ENCODE peak calls at places on chromosomes 6 and 20, in five cellular contexts. One of them, this sample, is unnamed.

GRCh38 chr20:5195655-5196054 is 68.8 kb downstream of the CDS2 start:
- DNase-seq in adrenal gland: no peak
- DNase-seq in neural progenitor cell: no peak
- DNase-seq in astrocyte of the cerebellum: no peak
- DNase-seq in lower leg skin: peak
- DNase-seq in this sample: no peak

GRCh38 chr6:148179786-148180185 is 162.9 kb upstream of the SASH1 start:
- DNase-seq in adrenal gland: no peak
- DNase-seq in neural progenitor cell: peak
- DNase-seq in astrocyte of the cerebellum: no peak
- DNase-seq in lower leg skin: no peak
- DNase-seq in this sample: no peak

GRCh38 chr20:5608104-5608447 is 142.1 kb upstream of the SHLD1 start:
- DNase-seq in adrenal gland: no peak
- DNase-seq in neural progenitor cell: peak
- DNase-seq in astrocyte of the cerebellum: no peak
- DNase-seq in lower leg skin: peak
- DNase-seq in this sample: no peak

GRCh38 chr6:43005844-43006243 is 7.9 kb downstream of the MEA1 start:
- DNase-seq in adrenal gland: no peak
- DNase-seq in neural progenitor cell: no peak
- DNase-seq in astrocyte of the cerebellum: no peak
- DNase-seq in lower leg skin: no peak
- DNase-seq in this sample: no peak

GRCh38 chr6:21587925-21588811 is 5.4 kb upstream of the SOX4 start:
- DNase-seq in adrenal gland: peak
- DNase-seq in neural progenitor cell: peak
- DNase-seq in astrocyte of the cerebellum: no peak
- DNase-seq in lower leg skin: peak
- DNase-seq in this sample: no peak

GRCh38 chr20:47576516-47577033 is 74.9 kb downstream of the NCOA3 start:
- DNase-seq in adrenal gland: peak
- DNase-seq in neural progenitor cell: peak
- DNase-seq in astrocyte of the cerebellum: peak
- DNase-seq in lower leg skin: no peak
- DNase-seq in this sample: no peak

GRCh38 chr6:10589429-10589727 is 68.2 kb downstream of the GCNT2 start:
- DNase-seq in adrenal gland: no peak
- DNase-seq in neural progenitor cell: no peak
- DNase-seq in astrocyte of the cerebellum: no peak
- DNase-seq in lower leg skin: no peak
- DNase-seq in this sample: no peak

GRCh38 chr6:34044945-34045595 is 100.8 kb downstream of the GRM4 start:
- DNase-seq in adrenal gland: no peak
- DNase-seq in neural progenitor cell: no peak
- DNase-seq in astrocyte of the cerebellum: no peak
- DNase-seq in lower leg skin: no peak
- DNase-seq in this sample: no peak

GRCh38 chr6:28371706-28372451 is 22.1 kb downstream of the ZKSCAN3 start:
- DNase-seq in adrenal gland: no peak
- DNase-seq in neural progenitor cell: no peak
- DNase-seq in astrocyte of the cerebellum: no peak
- DNase-seq in lower leg skin: no peak
- DNase-seq in this sample: no peak

GRCh38 chr6:25197116-25197515 is 82.1 kb upstream of the CARMIL1 start:
- DNase-seq in adrenal gland: no peak
- DNase-seq in neural progenitor cell: no peak
- DNase-seq in astrocyte of the cerebellum: no peak
- DNase-seq in lower leg skin: no peak
- DNase-seq in this sample: no peak

GRCh38 chr6:37125779-37126553 is 44.0 kb upstream of the PIM1 start:
- DNase-seq in adrenal gland: no peak
- DNase-seq in neural progenitor cell: peak
- DNase-seq in astrocyte of the cerebellum: no peak
- DNase-seq in lower leg skin: no peak
- DNase-seq in this sample: no peak

GRCh38 chr6:166691199-166691598 is 64.1 kb upstream of the RPS6KA2 start:
- DNase-seq in adrenal gland: peak
- DNase-seq in neural progenitor cell: no peak
- DNase-seq in astrocyte of the cerebellum: peak
- DNase-seq in lower leg skin: no peak
- DNase-seq in this sample: peak

GRCh38 chr6:112252571-112253504 is 1.5 kb downstream of the LAMA4 start:
- DNase-seq in adrenal gland: no peak
- DNase-seq in neural progenitor cell: no peak
- DNase-seq in astrocyte of the cerebellum: no peak
- DNase-seq in lower leg skin: no peak
- DNase-seq in this sample: no peak

GRCh38 chr6:15385521-15385920 is 139.7 kb downstream of the JARID2 start:
- DNase-seq in adrenal gland: no peak
- DNase-seq in neural progenitor cell: no peak
- DNase-seq in astrocyte of the cerebellum: no peak
- DNase-seq in lower leg skin: no peak
- DNase-seq in this sample: no peak

GRCh38 chr6:28167068-28167467 is 25.4 kb downstream of the ZKSCAN8 start:
- DNase-seq in adrenal gland: no peak
- DNase-seq in neural progenitor cell: no peak
- DNase-seq in astrocyte of the cerebellum: peak
- DNase-seq in lower leg skin: no peak
- DNase-seq in this sample: no peak

GRCh38 chr20:57795347-57795697 is 85.5 kb upstream of the PMEPA1 start:
- DNase-seq in adrenal gland: no peak
- DNase-seq in neural progenitor cell: no peak
- DNase-seq in astrocyte of the cerebellum: no peak
- DNase-seq in lower leg skin: no peak
- DNase-seq in this sample: no peak

GRCh38 chr6:52512199-52512598 is 64.7 kb downstream of the TRAM2 start:
- DNase-seq in adrenal gland: peak
- DNase-seq in neural progenitor cell: no peak
- DNase-seq in astrocyte of the cerebellum: no peak
- DNase-seq in lower leg skin: peak
- DNase-seq in this sample: peak

GRCh38 chr6:91288741-91289140 is 701.9 kb upstream of the MAP3K7 start:
- DNase-seq in adrenal gland: no peak
- DNase-seq in neural progenitor cell: no peak
- DNase-seq in astrocyte of the cerebellum: no peak
- DNase-seq in lower leg skin: no peak
- DNase-seq in this sample: no peak

GRCh38 chr20:10655723-10656122 is 18.1 kb downstream of the JAG1 start:
- DNase-seq in adrenal gland: no peak
- DNase-seq in neural progenitor cell: peak
- DNase-seq in astrocyte of the cerebellum: no peak
- DNase-seq in lower leg skin: peak
- DNase-seq in this sample: no peak

GRCh38 chr20:59082981-59083380 is 40.4 kb upstream of the PRELID3B start:
- DNase-seq in adrenal gland: no peak
- DNase-seq in neural progenitor cell: no peak
- DNase-seq in astrocyte of the cerebellum: no peak
- DNase-seq in lower leg skin: no peak
- DNase-seq in this sample: no peak

GRCh38 chr6:12383448-12383847 is 93.3 kb downstream of the EDN1 start:
- DNase-seq in adrenal gland: no peak
- DNase-seq in neural progenitor cell: no peak
- DNase-seq in astrocyte of the cerebellum: no peak
- DNase-seq in lower leg skin: no peak
- DNase-seq in this sample: no peak

GRCh38 chr6:18585032-18585573 is 198.0 kb downstream of the RNF144B start:
- DNase-seq in adrenal gland: peak
- DNase-seq in neural progenitor cell: no peak
- DNase-seq in astrocyte of the cerebellum: peak
- DNase-seq in lower leg skin: no peak
- DNase-seq in this sample: peak

GRCh38 chr6:106979435-106979884 is 4.9 kb upstream of the CD24 start:
- DNase-seq in adrenal gland: peak
- DNase-seq in neural progenitor cell: peak
- DNase-seq in astrocyte of the cerebellum: peak
- DNase-seq in lower leg skin: peak
- DNase-seq in this sample: peak

GRCh38 chr20:19451591-19452295 is 239.3 kb downstream of the SLC24A3 start:
- DNase-seq in adrenal gland: no peak
- DNase-seq in neural progenitor cell: no peak
- DNase-seq in astrocyte of the cerebellum: no peak
- DNase-seq in lower leg skin: peak
- DNase-seq in this sample: no peak

GRCh38 chr6:21598662-21599061 is 5.1 kb downstream of the SOX4 start:
- DNase-seq in adrenal gland: no peak
- DNase-seq in neural progenitor cell: no peak
- DNase-seq in astrocyte of the cerebellum: no peak
- DNase-seq in lower leg skin: no peak
- DNase-seq in this sample: no peak

GRCh38 chr6:1445650-1446645 is 56.6 kb downstream of the FOXF2 start:
- DNase-seq in adrenal gland: no peak
- DNase-seq in neural progenitor cell: no peak
- DNase-seq in astrocyte of the cerebellum: no peak
- DNase-seq in lower leg skin: peak
- DNase-seq in this sample: no peak

GRCh38 chr6:17851001-17851719 is 136.3 kb downstream of the KIF13A start:
- DNase-seq in adrenal gland: no peak
- DNase-seq in neural progenitor cell: no peak
- DNase-seq in astrocyte of the cerebellum: no peak
- DNase-seq in lower leg skin: no peak
- DNase-seq in this sample: no peak

GRCh38 chr6:117557951-117558350 is 44.4 kb downstream of the GOPC start:
- DNase-seq in adrenal gland: no peak
- DNase-seq in neural progenitor cell: no peak
- DNase-seq in astrocyte of the cerebellum: no peak
- DNase-seq in lower leg skin: no peak
- DNase-seq in this sample: no peak

GRCh38 chr6:12439296-12439695 is 149.1 kb downstream of the EDN1 start:
- DNase-seq in adrenal gland: no peak
- DNase-seq in neural progenitor cell: no peak
- DNase-seq in astrocyte of the cerebellum: no peak
- DNase-seq in lower leg skin: no peak
- DNase-seq in this sample: no peak

GRCh38 chr6:135182120-135182992 is 1.2 kb downstream of the MYB start:
- DNase-seq in adrenal gland: peak
- DNase-seq in neural progenitor cell: peak
- DNase-seq in astrocyte of the cerebellum: no peak
- DNase-seq in lower leg skin: no peak
- DNase-seq in this sample: no peak

GRCh38 chr6:56517155-56517745 is 125.4 kb downstream of the DST start:
- DNase-seq in adrenal gland: no peak
- DNase-seq in neural progenitor cell: no peak
- DNase-seq in astrocyte of the cerebellum: no peak
- DNase-seq in lower leg skin: no peak
- DNase-seq in this sample: no peak

GRCh38 chr6:56521988-56522387 is 120.7 kb downstream of the DST start:
- DNase-seq in adrenal gland: no peak
- DNase-seq in neural progenitor cell: peak
- DNase-seq in astrocyte of the cerebellum: no peak
- DNase-seq in lower leg skin: no peak
- DNase-seq in this sample: no peak

GRCh38 chr6:56520218-56520617 is 122.5 kb downstream of the DST start:
- DNase-seq in adrenal gland: no peak
- DNase-seq in neural progenitor cell: no peak
- DNase-seq in astrocyte of the cerebellum: no peak
- DNase-seq in lower leg skin: no peak
- DNase-seq in this sample: no peak

GRCh38 chr6:56521454-56521853 is 121.2 kb downstream of the DST start:
- DNase-seq in adrenal gland: no peak
- DNase-seq in neural progenitor cell: no peak
- DNase-seq in astrocyte of the cerebellum: no peak
- DNase-seq in lower leg skin: no peak
- DNase-seq in this sample: no peak

GRCh38 chr6:56518995-56519767 is 123.5 kb downstream of the DST start:
- DNase-seq in adrenal gland: no peak
- DNase-seq in neural progenitor cell: no peak
- DNase-seq in astrocyte of the cerebellum: no peak
- DNase-seq in lower leg skin: no peak
- DNase-seq in this sample: no peak
- H3K4me3 ChIP-seq in adrenal gland: no peak
- H3K4me3 ChIP-seq in neural progenitor cell: no peak
- H3K4me3 ChIP-seq in astrocyte of the cerebellum: no peak
- H3K4me3 ChIP-seq in lower leg skin: no peak
- H3K4me3 ChIP-seq in this sample: no peak

GRCh38 chr6:108942556-108943492 is 94.6 kb downstream of the ARMC2 start:
- DNase-seq in adrenal gland: no peak
- DNase-seq in neural progenitor cell: no peak
- DNase-seq in astrocyte of the cerebellum: no peak
- DNase-seq in lower leg skin: no peak
- DNase-seq in this sample: no peak
- H3K4me3 ChIP-seq in adrenal gland: no peak
- H3K4me3 ChIP-seq in neural progenitor cell: no peak
- H3K4me3 ChIP-seq in astrocyte of the cerebellum: no peak
- H3K4me3 ChIP-seq in lower leg skin: no peak
- H3K4me3 ChIP-seq in this sample: no peak

DNA sequence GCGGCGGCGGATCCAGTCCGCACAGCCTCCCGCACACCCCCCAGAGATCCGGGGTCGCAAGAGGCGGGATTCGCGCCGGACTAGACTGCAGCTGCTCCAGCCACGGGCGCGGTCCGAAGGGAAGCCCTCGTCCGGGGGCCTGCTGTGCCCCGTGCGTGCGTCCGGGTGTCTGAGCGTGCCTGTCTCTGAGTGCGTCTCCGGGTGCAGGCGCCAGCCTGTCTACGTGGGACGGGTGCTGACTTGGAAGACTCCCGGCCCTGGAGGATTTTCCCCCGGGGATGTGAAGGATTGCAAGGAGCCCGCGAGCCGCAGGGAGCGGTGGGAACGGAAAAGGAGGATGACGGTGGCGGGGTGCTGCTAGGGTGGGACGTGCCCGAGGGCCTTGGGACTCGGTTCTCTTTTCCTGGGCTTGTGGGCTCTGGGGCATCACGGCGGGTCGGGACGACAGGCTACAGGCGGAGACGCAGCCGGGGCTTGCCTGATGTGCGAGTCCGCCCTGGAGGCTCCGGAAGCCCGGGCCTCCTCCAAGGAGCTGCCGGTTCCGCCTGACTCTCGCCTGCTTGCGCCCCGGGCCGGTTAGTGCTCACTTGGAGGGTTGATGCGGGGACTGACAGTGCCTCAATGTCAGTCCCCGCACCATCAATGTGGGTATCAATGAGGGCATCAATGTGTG is 5.7 kb downstream of the MAFB start:
- DNase-seq in adrenal gland: peak
- DNase-seq in neural progenitor cell: peak
- DNase-seq in astrocyte of the cerebellum: no peak
- DNase-seq in lower leg skin: peak
- DNase-seq in this sample: no peak
- H3K4me3 ChIP-seq in adrenal gland: no peak
- H3K4me3 ChIP-seq in neural progenitor cell: peak
- H3K4me3 ChIP-seq in astrocyte of the cerebellum: peak
- H3K4me3 ChIP-seq in lower leg skin: no peak
- H3K4me3 ChIP-seq in this sample: peak

GRCh38 chr6:158560787-158561246 is 926 bp downstream of the TMEM181 start:
- DNase-seq in adrenal gland: peak
- DNase-seq in neural progenitor cell: peak
- DNase-seq in astrocyte of the cerebellum: no peak
- DNase-seq in lower leg skin: peak
- DNase-seq in this sample: no peak

GRCh38 chr6:158561247-158561884 is 1.5 kb downstream of the TMEM181 start:
- DNase-seq in adrenal gland: no peak
- DNase-seq in neural progenitor cell: no peak
- DNase-seq in astrocyte of the cerebellum: no peak
- DNase-seq in lower leg skin: peak
- DNase-seq in this sample: no peak

GRCh38 chr6:158559338-158559894 is 475 bp upstream of the TMEM181 start:
- DNase-seq in adrenal gland: no peak
- DNase-seq in neural progenitor cell: no peak
- DNase-seq in astrocyte of the cerebellum: no peak
- DNase-seq in lower leg skin: no peak
- DNase-seq in this sample: no peak

GRCh38 chr6:158558415-158559306 is 1.2 kb upstream of the TMEM181 start:
- DNase-seq in adrenal gland: no peak
- DNase-seq in neural progenitor cell: no peak
- DNase-seq in astrocyte of the cerebellum: no peak
- DNase-seq in lower leg skin: peak
- DNase-seq in this sample: no peak

GRCh38 chr6:158559895-158560786 is at the start of gene TMEM181:
- DNase-seq in adrenal gland: peak
- DNase-seq in neural progenitor cell: peak
- DNase-seq in astrocyte of the cerebellum: peak
- DNase-seq in lower leg skin: peak
- DNase-seq in this sample: peak
- H3K4me3 ChIP-seq in adrenal gland: peak
- H3K4me3 ChIP-seq in neural progenitor cell: peak
- H3K4me3 ChIP-seq in astrocyte of the cerebellum: peak
- H3K4me3 ChIP-seq in lower leg skin: peak
- H3K4me3 ChIP-seq in this sample: peak